ENCODE peak calls at places on chromosomes 5 and 9, in eight cellular contexts. X is HuH-7.5, U is anterior cingulate cortex, A is NCI-H1436, P is cerebellar cortex, C is ELR, B is NCI-H345, S is pancreas. Z is an unnamed sample.

GRCh38 chr5:179229331-179229761 is 115.9 kb downstream of the ADAMTS2 start:
- DNase-seq in X (no peak), U (no peak), A (no peak), P (no peak), C (no peak), B (no peak), S (no peak), Z (no peak)

GRCh38 chr5:60354322-60354721 is 345.6 kb downstream of the DEPDC1B start:
- DNase-seq in X (no peak), U (no peak), A (no peak), P (no peak), C (no peak), B (no peak), S (no peak), Z (no peak)

GRCh38 chr5:77080905-77081304 is 6.2 kb downstream of the ZBED3 start:
- DNase-seq in X (no peak), U (no peak), A (no peak), P (no peak), C (no peak), B (peak), S (no peak), Z (no peak)

GRCh38 chr5:96142786-96143434 is 181.3 kb upstream of the ELL2 start:
- DNase-seq in X (no peak), U (no peak), A (no peak), P (no peak), C (peak), B (no peak), S (no peak), Z (no peak)

GRCh38 chr9:32423371-32423770 is 38.9 kb downstream of the ACO1 start:
- DNase-seq in X (no peak), U (no peak), A (no peak), P (no peak), C (peak), B (no peak), S (no peak), Z (no peak)

GRCh38 chr9:36064448-36065037 is 27.8 kb downstream of the RECK start:
- DNase-seq in X (no peak), U (no peak), A (no peak), P (no peak), C (peak), B (no peak), S (no peak), Z (no peak)

GRCh38 chr5:161847896-161848510 is at the start of gene GABRA1:
- DNase-seq in X (no peak), U (peak), A (no peak), P (peak), C (no peak), B (peak), S (no peak), Z (no peak)

GRCh38 chr5:150517272-150518152 is 9.6 kb downstream of the NDST1 start:
- DNase-seq in X (peak), U (no peak), A (no peak), P (no peak), C (peak), B (peak), S (peak), Z (no peak)

GRCh38 chr9:89879711-89880110 is 274.9 kb downstream of the GADD45G start:
- DNase-seq in X (no peak), U (no peak), A (no peak), P (no peak), C (no peak), B (no peak), S (no peak), Z (no peak)

Z was measured in HEK293T.